ENCODE peak calls at places on chromosomes 5 and 9, in four cellular contexts. A, Z, R and Q are unnamed samples.

GRCh38 chr5:128629162-128629561 is 91.1 kb upstream of the FBN2 start:
- DNase-seq in Z (peak), R (no peak), A (no peak), Q (no peak)

GRCh38 chr5:56185777-56186311 is 47.3 kb downstream of the ANKRD55 start:
- DNase-seq in R (no peak), Z (no peak), A (no peak), Q (no peak)

GRCh38 chr5:152505442-152506042 is 100.5 kb upstream of the NMUR2 start:
- DNase-seq in A (no peak), R (peak), Z (peak), Q (peak)

GRCh38 chr9:20209421-20210340 is 412.6 kb downstream of the MLLT3 start:
- DNase-seq in Z (no peak), A (no peak), R (no peak), Q (no peak)

GRCh38 chr5:18745988-18746615 is 1111.8 kb downstream of the TAF11L14 start:
- DNase-seq in Z (no peak), A (no peak), R (no peak), Q (peak)

GRCh38 chr9:107213561-107214028 is 69.5 kb upstream of the RAD23B start:
- DNase-seq in Z (peak), A (no peak), R (no peak), Q (peak)

GRCh38 chr9:33165263-33166151 is 1.6 kb downstream of the B4GALT1 start:
- DNase-seq in R (peak), A (no peak), Z (peak), Q (peak)

GRCh38 chr5:1330146-1330846 is 14.6 kb downstream of the CLPTM1L start:
- DNase-seq in Z (no peak), A (no peak), R (no peak), Q (no peak)

GRCh38 chr5:15267966-15268365 is 232.0 kb upstream of the FBXL7 start:
- DNase-seq in Z (no peak), A (no peak), R (no peak), Q (no peak)

GRCh38 chr9:100848731-100849130 is 179.8 kb upstream of the PLPPR1 start:
- DNase-seq in R (no peak), A (no peak), Z (no peak), Q (no peak)

GRCh38 chr5:151005975-151006576 is 14.3 kb upstream of the GPX3 start:
- DNase-seq in R (peak), Z (peak), A (no peak), Q (peak)

GRCh38 chr5:69049151-69049550 is 44.7 kb upstream of the SLC30A5 start:
- DNase-seq in R (no peak), A (no peak), Z (no peak), Q (no peak)

GRCh38 chr5:143019614-143020515 is 249.7 kb downstream of the ARHGAP26 start:
- DNase-seq in Z (no peak), R (no peak), A (no peak), Q (no peak)

GRCh38 chr9:20300430-20301115 is 321.7 kb downstream of the MLLT3 start:
- DNase-seq in R (no peak), Z (peak), A (no peak), Q (peak)

GRCh38 chr5:172444110-172444510 is 10.2 kb downstream of the SH3PXD2B start:
- DNase-seq in Z (peak), A (no peak), R (no peak), Q (peak)

GRCh38 chr9:77844415-77844814 is 187.2 kb downstream of the GNAQ start:
- DNase-seq in A (no peak), Z (no peak), R (no peak), Q (no peak)

GRCh38 chr9:2837915-2838314 is 6.0 kb downstream of the PUM3 start:
- DNase-seq in R (no peak), Z (no peak), A (no peak), Q (peak)

GRCh38 chr5:29402270-29402669 is 1791.2 kb upstream of the CDH6 start:
- DNase-seq in A (no peak), Z (no peak), R (no peak), Q (no peak)
- TF ChIP-seq CTCF in A (no peak), Z (no peak), R (no peak), Q (no peak)

GRCh38 chr9:96073531-96074284 is 198.2 kb downstream of the ERCC6L2 start:
- DNase-seq in R (no peak), A (no peak), Z (no peak), Q (no peak)

GRCh38 chr9:96069821-96070220 is 194.3 kb downstream of the ERCC6L2 start:
- DNase-seq in A (no peak), Z (no peak), R (no peak), Q (no peak)

GRCh38 chr9:96068511-96068910 is 193.0 kb downstream of the ERCC6L2 start:
- DNase-seq in Z (no peak), R (no peak), A (no peak), Q (no peak)

GRCh38 chr9:96072930-96073329 is 197.4 kb downstream of the ERCC6L2 start:
- DNase-seq in A (no peak), R (no peak), Z (no peak), Q (no peak)

DNA sequence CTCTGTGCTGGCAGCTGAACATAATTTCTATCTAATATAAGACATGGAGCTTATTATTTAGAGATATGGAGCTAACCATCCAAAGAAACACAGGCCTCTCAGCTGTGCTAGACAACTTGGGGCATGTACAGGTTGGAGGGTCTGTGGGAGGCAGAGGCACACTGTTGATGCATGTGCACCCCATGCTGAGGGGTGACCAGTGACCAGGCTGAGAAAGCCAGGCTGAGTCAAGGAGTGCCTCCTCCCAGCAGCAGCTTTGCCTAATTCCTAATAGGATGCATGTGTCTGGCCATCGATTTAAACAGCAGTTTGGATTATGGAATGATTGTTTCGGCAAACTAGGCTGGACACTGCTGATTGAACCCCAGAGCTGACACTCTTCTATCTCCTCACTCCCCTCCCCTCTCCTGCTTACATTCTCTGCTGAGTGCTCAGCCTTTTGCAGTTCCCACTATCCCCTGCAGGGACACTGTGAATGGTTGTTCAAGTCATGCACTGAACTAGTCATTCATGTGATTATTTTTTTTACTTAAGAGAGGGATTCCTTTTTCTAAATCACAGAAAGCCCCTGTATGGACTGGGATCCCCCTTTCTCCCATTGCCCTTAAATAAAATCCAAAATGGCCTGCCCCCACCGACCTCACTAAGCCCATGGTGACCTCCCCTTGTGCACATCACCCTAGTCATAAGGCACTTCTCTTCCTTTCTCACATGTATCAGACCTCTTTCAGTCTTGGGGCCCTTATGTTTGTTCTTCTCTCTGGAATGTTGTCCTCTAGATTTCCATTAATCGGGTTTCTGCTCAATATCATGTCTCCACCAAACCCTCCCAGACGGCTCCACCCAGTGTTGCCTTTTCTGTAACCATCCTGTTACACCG is 196.0 kb downstream of the ERCC6L2 start:
- DNase-seq in A (no peak), Z (peak), R (no peak), Q (peak)
- TF ChIP-seq CTCF in A (peak), Z (peak), R (peak), Q (peak)

GRCh38 chr9:91750343-91750742 is 199.7 kb downstream of the ROR2 start:
- DNase-seq in Z (peak), A (no peak), R (no peak), Q (no peak)
- TF ChIP-seq CTCF in Z (peak), A (no peak), R (no peak), Q (no peak)

GRCh38 chr5:110092955-110093785 is 403.4 kb downstream of the MAN2A1 start:
- DNase-seq in A (no peak), Z (peak), R (no peak), Q (peak)
- TF ChIP-seq CTCF in A (no peak), Z (no peak), R (no peak), Q (peak)